ENCODE peak calls at places on chromosomes 5 and 9, in four cellular contexts. One of them, this sample, is unnamed.

GRCh38 chr5:176995122-176995490 is 11.5 kb downstream of the UIMC1 start:
- DNase-seq in Panc1: no peak
- DNase-seq in pancreas: no peak
- DNase-seq in ovary: no peak
- DNase-seq in this sample: no peak

GRCh38 chr5:170104710-170105109 is 987 bp upstream of the FOXI1 start:
- DNase-seq in Panc1: no peak
- DNase-seq in pancreas: no peak
- DNase-seq in ovary: no peak
- DNase-seq in this sample: no peak

GRCh38 chr9:130911254-130912049 is 14.8 kb upstream of the QRFP start:
- DNase-seq in Panc1: no peak
- DNase-seq in pancreas: no peak
- DNase-seq in ovary: no peak
- DNase-seq in this sample: no peak

GRCh38 chr9:113998114-113998513 is 80.0 kb downstream of the AMBP start:
- DNase-seq in Panc1: no peak
- DNase-seq in pancreas: peak; percentile 6
- DNase-seq in ovary: peak; percentile 1
- DNase-seq in this sample: no peak

GRCh38 chr5:13003457-13003856 is 941.0 kb downstream of the DNAH5 start:
- DNase-seq in Panc1: no peak
- DNase-seq in pancreas: no peak
- DNase-seq in ovary: no peak
- DNase-seq in this sample: no peak

GRCh38 chr5:24742334-24742733 is 97.6 kb upstream of the CDH10 start:
- DNase-seq in Panc1: no peak
- DNase-seq in pancreas: no peak
- DNase-seq in ovary: no peak
- DNase-seq in this sample: no peak

GRCh38 chr5:124735169-124735858 is 11.1 kb downstream of the ZNF608 start:
- DNase-seq in Panc1: no peak
- DNase-seq in pancreas: peak; percentile 17
- DNase-seq in ovary: peak; percentile 14
- DNase-seq in this sample: no peak

GRCh38 chr9:32378993-32379729 is 5.3 kb upstream of the ACO1 start:
- DNase-seq in Panc1: peak; percentile 62
- DNase-seq in pancreas: peak; percentile 59
- DNase-seq in ovary: peak; percentile 41
- DNase-seq in this sample: peak; percentile 68

GRCh38 chr5:181233436-181234115 is 10.1 kb downstream of the RACK1 start:
- DNase-seq in Panc1: no peak
- DNase-seq in pancreas: no peak
- DNase-seq in ovary: no peak
- DNase-seq in this sample: no peak

GRCh38 chr9:1510712-1511111 is 460.6 kb downstream of the DMRT2 start:
- DNase-seq in Panc1: no peak
- DNase-seq in pancreas: no peak
- DNase-seq in ovary: no peak
- DNase-seq in this sample: peak; percentile 1

GRCh38 chr9:1514733-1515363 is 464.7 kb downstream of the DMRT2 start:
- DNase-seq in Panc1: no peak
- DNase-seq in pancreas: no peak
- DNase-seq in ovary: no peak
- DNase-seq in this sample: no peak

GRCh38 chr9:1514241-1514640 is 464.1 kb downstream of the DMRT2 start:
- DNase-seq in Panc1: no peak
- DNase-seq in pancreas: no peak
- DNase-seq in ovary: no peak
- DNase-seq in this sample: no peak

GRCh38 chr9:1513105-1513504 is 462.9 kb downstream of the DMRT2 start:
- DNase-seq in Panc1: no peak
- DNase-seq in pancreas: no peak
- DNase-seq in ovary: no peak
- DNase-seq in this sample: peak; percentile 43
- H3K9me3 ChIP-seq in Panc1: no peaks in the 10 kb centered on the region
- H3K9me3 ChIP-seq in pancreas: no peaks in the 10 kb centered on the region
- H3K9me3 ChIP-seq in ovary: peaks cover 3% of the 10 kb centered on the region
- H3K9me3 ChIP-seq in this sample: peaks cover 3% of the 10 kb centered on the region

DNA sequence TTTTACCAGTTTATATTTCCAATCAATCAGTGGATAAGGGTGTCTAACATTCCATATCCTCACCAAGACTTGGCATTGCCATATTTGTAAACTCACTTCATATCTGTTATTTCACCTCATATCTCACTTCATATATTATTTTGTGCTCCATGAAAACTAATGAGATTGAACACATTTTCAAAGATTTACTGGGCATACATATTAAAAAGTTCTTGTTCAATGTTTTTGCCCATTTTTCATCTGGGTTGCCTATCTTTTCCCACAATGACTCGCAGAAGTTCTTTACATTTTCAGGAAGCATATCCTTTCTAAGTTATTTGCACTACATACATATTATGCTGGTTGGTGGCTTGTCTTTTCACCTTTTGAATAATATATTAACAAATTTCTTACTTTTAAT is 15.3 kb downstream of the ZNF510 start:
- DNase-seq in Panc1: no peak
- DNase-seq in pancreas: no peak
- DNase-seq in ovary: no peak
- DNase-seq in this sample: no peak
- H3K9me3 ChIP-seq in Panc1: peaks cover 75% of the 10 kb centered on the region
- H3K9me3 ChIP-seq in pancreas: no peaks in the 10 kb centered on the region
- H3K9me3 ChIP-seq in ovary: peaks cover 67% of the 10 kb centered on the region
- H3K9me3 ChIP-seq in this sample: peaks cover 70% of the 10 kb centered on the region

GRCh38 chr5:145375521-145375920 is 459.6 kb downstream of the PRELID2 start:
- DNase-seq in Panc1: no peak
- DNase-seq in pancreas: no peak
- DNase-seq in ovary: no peak
- DNase-seq in this sample: no peak
- H3K9me3 ChIP-seq in Panc1: no peaks in the 10 kb centered on the region
- H3K9me3 ChIP-seq in pancreas: no peaks in the 10 kb centered on the region
- H3K9me3 ChIP-seq in ovary: no peaks in the 10 kb centered on the region
- H3K9me3 ChIP-seq in this sample: peaks cover 4% of the 10 kb centered on the region

GRCh38 chr5:178965465-178966055 is 24.6 kb downstream of the ZNF454 start:
- DNase-seq in Panc1: no peak
- DNase-seq in pancreas: no peak
- DNase-seq in ovary: no peak
- DNase-seq in this sample: no peak
- H3K9me3 ChIP-seq in Panc1: peaks cover 46% of the 10 kb centered on the region
- H3K9me3 ChIP-seq in pancreas: no peaks in the 10 kb centered on the region
- H3K9me3 ChIP-seq in ovary: peaks cover 67% of the 10 kb centered on the region
- H3K9me3 ChIP-seq in this sample: peaks cover 64% of the 10 kb centered on the region

DNA sequence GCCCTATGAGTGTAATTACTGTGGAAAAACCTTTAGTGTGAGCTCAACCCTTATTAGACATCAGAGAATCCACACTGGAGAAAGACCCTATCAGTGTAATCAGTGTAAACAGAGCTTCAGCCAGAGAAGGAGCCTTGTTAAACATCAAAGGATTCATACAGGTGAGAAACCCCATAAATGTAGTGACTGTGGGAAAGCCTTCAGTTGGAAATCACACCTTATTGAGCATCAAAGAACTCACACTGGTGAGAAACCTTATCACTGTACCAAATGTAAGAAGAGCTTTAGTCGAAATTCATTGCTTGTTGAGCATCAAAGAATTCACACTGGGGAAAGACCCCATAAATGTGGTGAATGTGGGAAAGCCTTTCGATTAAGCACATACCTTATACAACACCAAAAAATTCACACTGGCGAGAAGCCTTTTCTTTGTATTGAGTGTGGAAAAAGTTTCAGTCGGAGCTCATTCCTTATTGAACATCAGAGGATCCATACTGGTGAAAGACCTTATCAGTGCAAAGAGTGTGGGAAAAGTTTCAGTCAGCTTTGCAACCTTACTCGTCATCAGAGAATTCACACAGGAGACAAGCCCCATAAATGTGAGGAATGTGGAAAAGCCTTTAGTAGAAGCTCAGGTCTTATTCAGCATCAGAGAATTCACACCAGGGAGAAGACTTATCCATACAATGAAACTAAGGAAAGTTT is 9.9 kb downstream of the ZNF189 start:
- DNase-seq in Panc1: no peak
- DNase-seq in pancreas: no peak
- DNase-seq in ovary: no peak
- DNase-seq in this sample: no peak
- H3K9me3 ChIP-seq in Panc1: peaks cover 64% of the 10 kb centered on the region
- H3K9me3 ChIP-seq in pancreas: no peaks in the 10 kb centered on the region
- H3K9me3 ChIP-seq in ovary: peaks cover 55% of the 10 kb centered on the region
- H3K9me3 ChIP-seq in this sample: peaks cover 56% of the 10 kb centered on the region